ENCODE peak calls at places on chromosomes 13 and 19, in five cellular contexts. Q is Caco-2, B is fibroblast of pulmonary artery, Z is AG10803, P is fibroblast of the aortic adventitia. C is an unnamed sample.

GRCh38 chr13:98041081-98041820 is 87.8 kb downstream of the IPO5 start:
- DNase-seq in Q (no peak), B (no peak), Z (peak), P (no peak), C (no peak)

GRCh38 chr19:22144394-22144793 is 52.4 kb downstream of the ZNF676 start:
- DNase-seq in Q (no peak), B (peak), Z (no peak), P (peak), C (peak)

GRCh38 chr13:49429061-49429460 is 14.8 kb downstream of the CAB39L start:
- DNase-seq in Q (no peak), B (no peak), Z (no peak), P (no peak), C (no peak)

GRCh38 chr13:95050800-95051620 is 250.2 kb downstream of the ABCC4 start:
- DNase-seq in Q (no peak), B (no peak), Z (no peak), P (no peak), C (no peak)

GRCh38 chr19:920051-920857 is 3.1 kb downstream of the KISS1R start:
- DNase-seq in Q (peak), B (peak), Z (no peak), P (peak), C (no peak)

GRCh38 chr13:62130016-62130970 is 714.6 kb upstream of the PCDH20 start:
- DNase-seq in Q (no peak), B (no peak), Z (no peak), P (no peak), C (no peak)

GRCh38 chr13:100461309-100462035 is 127.1 kb downstream of the GGACT start:
- DNase-seq in Q (no peak), B (no peak), Z (no peak), P (no peak), C (no peak)

GRCh38 chr19:15331419-15332310 is 674 bp downstream of the BRD4 start:
- DNase-seq in Q (peak), B (peak), Z (peak), P (no peak), C (peak)

GRCh38 chr19:17489392-17490030 is 19.2 kb downstream of the SLC27A1 start:
- DNase-seq in Q (no peak), B (no peak), Z (no peak), P (no peak), C (no peak)

GRCh38 chr19:13172335-13173128 is 22.3 kb downstream of the IER2 start:
- DNase-seq in Q (no peak), B (peak), Z (peak), P (peak), C (peak)

GRCh38 chr13:34357435-34358232 is 539.7 kb downstream of the RFC3 start:
- DNase-seq in Q (no peak), B (peak), Z (peak), P (peak), C (peak)

GRCh38 chr19:53254451-53255341 is at the start of gene ZNF677:
- DNase-seq in Q (no peak), B (peak), Z (peak), P (peak), C (peak)

GRCh38 chr13:113001251-113002140 is 32.5 kb downstream of the MCF2L start:
- DNase-seq in Q (peak), B (peak), Z (no peak), P (no peak), C (peak)

GRCh38 chr19:20182232-20182785 is 15.3 kb downstream of the ZNF486 start:
- DNase-seq in Q (no peak), B (no peak), Z (no peak), P (no peak), C (no peak)

GRCh38 chr13:111902726-111903125 is 164.2 kb upstream of the SOX1 start:
- DNase-seq in Q (no peak), B (no peak), Z (no peak), P (no peak), C (no peak)

GRCh38 chr13:98890186-98890585 is 87.7 kb downstream of the DOCK9 start:
- DNase-seq in Q (no peak), B (peak), Z (peak), P (peak), C (peak)

GRCh38 chr13:46885018-46885417 is 11.8 kb downstream of the HTR2A start:
- DNase-seq in Q (no peak), B (no peak), Z (no peak), P (no peak), C (no peak)

GRCh38 chr13:88979465-88980180 is 1308.5 kb downstream of the SLITRK5 start:
- DNase-seq in Q (no peak), B (peak), Z (no peak), P (no peak), C (no peak)

GRCh38 chr13:46341112-46341711 is 45.8 kb downstream of the RUBCNL start:
- DNase-seq in Q (no peak), B (peak), Z (peak), P (peak), C (peak)

GRCh38 chr19:15289673-15290072 is 42.7 kb downstream of the BRD4 start:
- DNase-seq in Q (no peak), B (no peak), Z (no peak), P (no peak), C (no peak)

GRCh38 chr19:46979103-46979769 is 40.4 kb upstream of the NPAS1 start:
- DNase-seq in Q (no peak), B (no peak), Z (no peak), P (no peak), C (no peak)

GRCh38 chr13:23621316-23621645 is 51.1 kb downstream of the TNFRSF19 start:
- DNase-seq in Q (peak), B (peak), Z (peak), P (peak), C (peak)

GRCh38 chr13:52085416-52085815 is 43.5 kb downstream of the NEK5 start:
- DNase-seq in Q (no peak), B (peak), Z (peak), P (peak), C (peak)

GRCh38 chr19:40786060-40787037 is 8.3 kb downstream of the RAB4B start:
- DNase-seq in Q (no peak), B (no peak), Z (no peak), P (no peak), C (no peak)

GRCh38 chr13:50626031-50626643 is 217.4 kb downstream of the DLEU7 start:
- DNase-seq in Q (no peak), B (peak), Z (peak), P (peak), C (peak)

GRCh38 chr13:97259787-97260641 is 37.9 kb downstream of the MBNL2 start:
- DNase-seq in Q (peak), B (peak), Z (peak), P (peak), C (peak)

GRCh38 chr13:28415994-28416411 is 78.9 kb downstream of the FLT1 start:
- DNase-seq in Q (no peak), B (no peak), Z (no peak), P (no peak), C (no peak)

GRCh38 chr19:42140125-42140754 is 8.0 kb upstream of the POU2F2 start:
- DNase-seq in Q (peak), B (peak), Z (peak), P (peak), C (peak)

GRCh38 chr19:55339225-55340143 is at the start of gene KMT5C:
- DNase-seq in Q (peak), B (peak), Z (peak), P (peak), C (peak)

GRCh38 chr19:19201697-19202630 is 1.2 kb downstream of the NR2C2AP start:
- DNase-seq in Q (no peak), B (no peak), Z (no peak), P (no peak), C (no peak)

GRCh38 chr13:43472344-43472743 is 314.4 kb downstream of the ENOX1 start:
- DNase-seq in Q (no peak), B (no peak), Z (no peak), P (no peak), C (no peak)

GRCh38 chr13:65378484-65378883 is 1851.7 kb downstream of the PCDH9 start:
- DNase-seq in Q (no peak), B (no peak), Z (no peak), P (no peak), C (no peak)

GRCh38 chr19:3818479-3818878 is 32.3 kb upstream of the MATK start:
- DNase-seq in Q (no peak), B (peak), Z (peak), P (peak), C (peak)

GRCh38 chr13:91141619-91142061 is 205.8 kb upstream of the MIR17HG start:
- DNase-seq in Q (no peak), B (no peak), Z (no peak), P (no peak), C (no peak)

GRCh38 chr13:83819611-83820010 is 62.7 kb downstream of the SLITRK1 start:
- DNase-seq in Q (no peak), B (no peak), Z (no peak), P (peak), C (peak)

GRCh38 chr13:75687145-75687763 is 51.1 kb downstream of the LMO7 start:
- DNase-seq in Q (no peak), B (peak), Z (peak), P (peak), C (peak)

GRCh38 chr13:44394649-44395048 is 21.0 kb downstream of the SERP2 start:
- DNase-seq in Q (no peak), B (no peak), Z (no peak), P (no peak), C (no peak)

GRCh38 chr13:54185785-54186184 is 1157.2 kb downstream of the OLFM4 start:
- DNase-seq in Q (no peak), B (no peak), Z (no peak), P (no peak), C (no peak)

GRCh38 chr13:114038211-114038613 is 64.3 kb upstream of the C13orf46 start:
- DNase-seq in Q (no peak), B (no peak), Z (no peak), P (no peak), C (no peak)

GRCh38 chr13:20131057-20131832 is 29.6 kb downstream of the GJA3 start:
- DNase-seq in Q (peak), B (no peak), Z (no peak), P (no peak), C (no peak)
- TF ChIP-seq CTCF in Q (no peak), B (no peak), Z (no peak), P (no peak), C (no peak)

DNA sequence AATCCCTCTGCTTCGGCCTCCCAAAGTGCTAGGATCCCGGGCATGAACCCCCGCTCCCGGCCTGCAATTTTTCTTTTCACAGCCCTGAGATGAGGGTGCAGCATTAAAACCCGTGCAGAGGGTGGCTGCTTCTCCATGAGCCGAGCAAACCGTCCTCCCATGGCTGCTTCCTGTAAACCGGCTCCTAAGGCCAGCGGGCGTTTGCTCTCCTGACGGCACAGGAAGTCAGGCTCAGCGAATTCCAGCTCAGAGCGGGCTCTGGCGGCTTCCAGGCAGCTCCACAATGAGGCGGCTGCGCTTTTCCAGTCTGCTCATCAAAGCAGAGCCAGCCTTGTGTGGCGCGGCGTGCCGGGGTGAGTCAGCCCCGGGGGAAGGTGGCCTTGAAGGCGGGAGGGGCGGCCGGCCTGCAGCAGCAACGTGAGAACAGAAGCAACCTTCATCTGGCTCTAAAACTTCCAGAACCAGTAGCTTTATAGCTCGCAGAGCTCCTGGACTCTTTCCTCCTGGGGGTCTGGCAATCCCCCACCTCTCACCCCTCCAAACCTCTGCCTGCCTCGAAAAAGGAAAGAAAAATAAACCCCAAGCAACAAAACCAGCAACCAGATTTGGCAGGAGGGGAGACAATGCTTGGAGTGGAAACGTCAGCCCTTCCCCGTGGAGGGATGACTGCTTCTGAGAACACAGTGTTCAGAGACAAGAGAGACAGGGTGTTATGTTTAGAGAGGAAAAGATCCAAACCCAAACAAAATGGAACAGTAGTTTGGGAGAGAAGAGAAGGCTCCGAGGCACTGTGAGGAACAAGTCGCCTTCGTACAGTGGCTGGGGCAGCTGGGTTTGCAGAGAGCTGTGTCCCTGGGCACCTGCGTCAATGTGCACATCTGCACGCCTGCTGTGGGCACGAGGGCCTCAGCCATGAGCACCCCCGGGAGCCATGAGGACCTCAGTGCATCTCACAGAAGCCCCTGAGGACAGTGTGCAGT is 67.8 kb downstream of the GADD45B start:
- DNase-seq in Q (peak), B (peak), Z (peak), P (peak), C (peak)
- TF ChIP-seq CTCF in Q (no peak), B (peak), Z (peak), P (peak), C (peak)

DNA sequence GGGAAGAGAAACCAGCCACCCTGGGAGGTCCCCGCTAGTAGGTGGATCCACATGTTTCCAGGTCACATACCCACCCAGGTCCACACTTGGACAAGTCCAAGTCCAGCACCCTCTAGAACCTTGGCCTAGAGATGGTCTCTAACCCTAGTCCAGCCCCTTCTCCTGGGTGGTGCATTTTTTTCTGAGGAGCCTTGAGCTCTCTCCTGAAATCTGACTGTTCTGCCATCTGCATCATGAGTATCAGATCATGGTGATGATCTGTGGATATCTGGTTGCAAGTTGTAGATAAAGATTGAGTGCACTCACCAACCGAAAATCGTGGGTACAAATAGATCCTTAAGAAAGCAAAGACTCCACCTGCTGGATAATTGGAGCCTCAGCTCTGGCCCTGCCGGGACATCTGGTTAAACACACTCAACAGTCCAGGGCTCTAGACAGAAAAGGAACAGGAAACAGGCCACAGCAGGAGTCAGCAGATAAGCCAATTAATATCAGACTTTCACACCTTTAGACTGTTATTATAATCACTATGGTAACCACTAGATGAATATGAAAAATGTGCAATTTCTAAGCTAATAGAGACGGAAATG is 41.1 kb downstream of the GPR12 start:
- DNase-seq in Q (no peak), B (no peak), Z (peak), P (peak), C (no peak)
- TF ChIP-seq CTCF in Q (peak), B (peak), Z (peak), P (peak), C (peak)

GRCh38 chr13:39016087-39016486 is 21.8 kb downstream of the PROSER1 start:
- DNase-seq in Q (no peak), B (no peak), Z (no peak), P (no peak), C (no peak)

GRCh38 chr13:39016789-39017188 is 21.1 kb downstream of the PROSER1 start:
- DNase-seq in Q (no peak), B (peak), Z (peak), P (peak), C (peak)

GRCh38 chr13:39013462-39013861 is 22.8 kb upstream of the STOML3 start:
- DNase-seq in Q (no peak), B (no peak), Z (no peak), P (no peak), C (no peak)

GRCh38 chr13:39012608-39013007 is 22.0 kb upstream of the STOML3 start:
- DNase-seq in Q (no peak), B (no peak), Z (no peak), P (no peak), C (no peak)
- TF ChIP-seq CTCF in Q (peak), B (peak), Z (no peak), P (no peak), C (peak)

DNA sequence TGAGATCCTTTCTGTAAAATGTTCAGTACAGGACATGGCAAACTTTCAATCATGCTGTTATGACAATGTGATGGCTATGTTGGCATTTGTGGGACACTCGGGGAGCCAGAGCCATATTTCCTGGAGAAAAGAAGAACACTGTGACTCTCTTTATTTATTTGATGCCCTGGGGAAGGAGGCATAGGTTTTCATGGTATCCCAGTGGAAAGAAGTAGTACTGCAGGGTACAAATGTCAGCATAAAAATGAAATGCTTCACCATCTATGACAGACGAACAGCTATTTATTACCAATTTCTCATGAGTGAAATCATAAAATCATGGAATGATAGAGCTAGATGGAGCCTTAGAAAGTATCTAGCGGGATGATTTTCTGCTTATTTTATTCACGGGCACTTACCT is 217.1 kb downstream of the COL4A1 start:
- DNase-seq in Q (no peak), B (no peak), Z (no peak), P (no peak), C (no peak)
- TF ChIP-seq CTCF in Q (peak), B (peak), Z (peak), P (peak), C (peak)